ENCODE peak calls at places on chromosomes 7 and 10, in ten cellular contexts. One of them, this sample, is unnamed.

GRCh38 chr10:103575416-103576075 is 82.0 kb downstream of the NEURL1 start:
- DNase-seq in activated CD8-positive, alpha-beta memory T cell treated with anti-CD3 and anti-CD28 coated beads for 48 hours: no peak
- DNase-seq in NCI-H1930: no peak
- DNase-seq in SHP77: no peak
- DNase-seq in kidney tubule cell: no peak
- DNase-seq in cardiac muscle cell: no peak
- DNase-seq in AG10803: no peak
- DNase-seq in COLO829: no peak
- DNase-seq in AG04450: no peak
- DNase-seq in HS-5: no peak
- DNase-seq in this sample: no peak

GRCh38 chr10:5045095-5045494 is 41.4 kb upstream of the AKR1C2 start:
- DNase-seq in activated CD8-positive, alpha-beta memory T cell treated with anti-CD3 and anti-CD28 coated beads for 48 hours: no peak
- DNase-seq in NCI-H1930: no peak
- DNase-seq in SHP77: no peak
- DNase-seq in kidney tubule cell: no peak
- DNase-seq in cardiac muscle cell: no peak
- DNase-seq in AG10803: no peak
- DNase-seq in COLO829: no peak
- DNase-seq in AG04450: no peak
- DNase-seq in HS-5: no peak
- DNase-seq in this sample: no peak

GRCh38 chr10:52319926-52320325 is 5.8 kb downstream of the DKK1 start:
- DNase-seq in activated CD8-positive, alpha-beta memory T cell treated with anti-CD3 and anti-CD28 coated beads for 48 hours: no peak
- DNase-seq in NCI-H1930: no peak
- DNase-seq in SHP77: no peak
- DNase-seq in kidney tubule cell: no peak
- DNase-seq in cardiac muscle cell: no peak
- DNase-seq in AG10803: peak
- DNase-seq in COLO829: no peak
- DNase-seq in AG04450: no peak
- DNase-seq in HS-5: no peak
- DNase-seq in this sample: no peak

GRCh38 chr10:128875955-128876354 is 591.1 kb upstream of the MGMT start:
- DNase-seq in activated CD8-positive, alpha-beta memory T cell treated with anti-CD3 and anti-CD28 coated beads for 48 hours: no peak
- DNase-seq in NCI-H1930: no peak
- DNase-seq in SHP77: no peak
- DNase-seq in kidney tubule cell: peak
- DNase-seq in cardiac muscle cell: no peak
- DNase-seq in AG10803: peak
- DNase-seq in COLO829: no peak
- DNase-seq in AG04450: no peak
- DNase-seq in HS-5: no peak
- DNase-seq in this sample: peak

GRCh38 chr7:29369909-29370488 is 175.4 kb downstream of the CHN2 start:
- DNase-seq in activated CD8-positive, alpha-beta memory T cell treated with anti-CD3 and anti-CD28 coated beads for 48 hours: no peak
- DNase-seq in NCI-H1930: no peak
- DNase-seq in SHP77: no peak
- DNase-seq in kidney tubule cell: peak
- DNase-seq in cardiac muscle cell: no peak
- DNase-seq in AG10803: no peak
- DNase-seq in COLO829: no peak
- DNase-seq in AG04450: no peak
- DNase-seq in HS-5: no peak
- DNase-seq in this sample: no peak

GRCh38 chr7:6272481-6273323 is at the start of gene CYTH3:
- DNase-seq in activated CD8-positive, alpha-beta memory T cell treated with anti-CD3 and anti-CD28 coated beads for 48 hours: peak
- DNase-seq in NCI-H1930: peak
- DNase-seq in SHP77: peak
- DNase-seq in kidney tubule cell: peak
- DNase-seq in cardiac muscle cell: peak
- DNase-seq in AG10803: peak
- DNase-seq in COLO829: peak
- DNase-seq in AG04450: no peak
- DNase-seq in HS-5: no peak
- DNase-seq in this sample: peak

GRCh38 chr10:120788756-120789155 is 62.4 kb upstream of the WDR11 start:
- DNase-seq in activated CD8-positive, alpha-beta memory T cell treated with anti-CD3 and anti-CD28 coated beads for 48 hours: no peak
- DNase-seq in NCI-H1930: no peak
- DNase-seq in SHP77: no peak
- DNase-seq in kidney tubule cell: no peak
- DNase-seq in cardiac muscle cell: no peak
- DNase-seq in AG10803: no peak
- DNase-seq in COLO829: no peak
- DNase-seq in AG04450: no peak
- DNase-seq in HS-5: no peak
- DNase-seq in this sample: no peak

GRCh38 chr7:133676805-133677370 is 424.0 kb downstream of the EXOC4 start:
- DNase-seq in activated CD8-positive, alpha-beta memory T cell treated with anti-CD3 and anti-CD28 coated beads for 48 hours: no peak
- DNase-seq in NCI-H1930: no peak
- DNase-seq in SHP77: no peak
- DNase-seq in kidney tubule cell: peak
- DNase-seq in cardiac muscle cell: no peak
- DNase-seq in AG10803: peak
- DNase-seq in COLO829: no peak
- DNase-seq in AG04450: no peak
- DNase-seq in HS-5: no peak
- DNase-seq in this sample: no peak

GRCh38 chr10:62912086-62912485 is 95.9 kb upstream of the EGR2 start:
- DNase-seq in activated CD8-positive, alpha-beta memory T cell treated with anti-CD3 and anti-CD28 coated beads for 48 hours: no peak
- DNase-seq in NCI-H1930: no peak
- DNase-seq in SHP77: no peak
- DNase-seq in kidney tubule cell: no peak
- DNase-seq in cardiac muscle cell: no peak
- DNase-seq in AG10803: no peak
- DNase-seq in COLO829: no peak
- DNase-seq in AG04450: no peak
- DNase-seq in HS-5: no peak
- DNase-seq in this sample: no peak